ENCODE peak calls at places on chromosomes 6 and 20, in five cellular contexts. O is K562, D is SK-N-SH, V is GM12878, M is HepG2. H is an unnamed sample.
A peak's percentile ranks its signal among the peaks of the same experiment; 100 is the strongest.

GRCh38 chr6:75065524-75065923 is 140.3 kb downstream of the COL12A1 start:
- DNase-seq in M (no peak), O (no peak), V (no peak), D (no peak), H (no peak)

GRCh38 chr6:18302561-18303439 is 38.5 kb upstream of the DEK start:
- DNase-seq in O (no peak), M (peak; percentile 48), D (no peak), V (no peak), H (no peak)

GRCh38 chr6:75409928-75410327 is 83.7 kb downstream of the FILIP1 start:
- DNase-seq in V (no peak), M (no peak), O (no peak), D (no peak), H (no peak)

GRCh38 chr6:7051780-7052440 is 55.9 kb upstream of the RREB1 start:
- DNase-seq in M (no peak), O (no peak), V (no peak), D (peak; percentile 64), H (peak; percentile 77)

GRCh38 chr20:2890743-2891142 is 17.5 kb downstream of the PTPRA start:
- DNase-seq in D (no peak), O (peak; percentile 50), M (no peak), V (no peak), H (no peak)

GRCh38 chr20:39775110-39775509 is 813.0 kb downstream of the DHX35 start:
- DNase-seq in D (no peak), M (no peak), O (no peak), V (no peak), H (no peak)

GRCh38 chr6:2810092-2810671 is 31.5 kb downstream of the SERPINB1 start:
- DNase-seq in V (no peak), O (no peak), M (no peak), D (no peak), H (no peak)

GRCh38 chr6:163711615-163712568 is 297.4 kb downstream of the QKI start:
- DNase-seq in D (peak; percentile 81), V (peak; percentile 72), M (peak; percentile 11), O (no peak), H (peak; percentile 95)

GRCh38 chr6:39218868-39219567 is 10.3 kb downstream of the KCNK5 start:
- DNase-seq in M (no peak), D (no peak), O (no peak), V (no peak), H (peak; percentile 61)

GRCh38 chr6:134472046-134472445 is 154.1 kb upstream of the SGK1 start:
- DNase-seq in D (no peak), O (no peak), M (no peak), V (no peak), H (no peak)

GRCh38 chr6:149935668-149936067 is 6.1 kb upstream of the ULBP2 start:
- DNase-seq in V (no peak), M (no peak), D (no peak), O (no peak), H (no peak)

GRCh38 chr6:148747493-148748160 is 797 bp downstream of the UST start:
- DNase-seq in O (no peak), V (no peak), D (peak; percentile 15), M (no peak), H (no peak)

GRCh38 chr6:157272866-157273755 is 50.2 kb downstream of the TMEM242 start:
- DNase-seq in V (no peak), M (peak; percentile 48), O (peak; percentile 53), D (no peak), H (no peak)

GRCh38 chr6:70210462-70210861 is 92.4 kb downstream of the COL9A1 start:
- DNase-seq in O (no peak), V (no peak), D (peak; percentile 17), M (peak; percentile 14), H (no peak)

GRCh38 chr20:23349338-23350006 is 1.1 kb upstream of the NXT1 start:
- DNase-seq in V (no peak), D (peak; percentile 42), O (peak; percentile 23), M (no peak), H (no peak)

GRCh38 chr6:73969982-73970960 is 274.3 kb downstream of the CD109 start:
- DNase-seq in O (peak; percentile 12), V (no peak), M (peak; percentile 52), D (peak; percentile 11), H (peak; percentile 1)

GRCh38 chr6:82588020-82588419 is 224.4 kb downstream of the TPBG start:
- DNase-seq in O (no peak), D (no peak), M (no peak), V (no peak), H (no peak)

GRCh38 chr6:90940812-90941481 is 354.1 kb upstream of the MAP3K7 start:
- DNase-seq in D (peak; percentile 45), V (peak; percentile 80), O (peak; percentile 28), M (peak; percentile 44), H (peak; percentile 8)

GRCh38 chr6:35457907-35458306 is 5.8 kb downstream of the FANCE start:
- DNase-seq in D (no peak), O (no peak), V (no peak), M (no peak), H (no peak)

GRCh38 chr6:102798631-102799030 is 1405.1 kb downstream of the GRIK2 start:
- DNase-seq in M (no peak), D (no peak), V (no peak), O (no peak), H (no peak)

GRCh38 chr20:58842276-58842675 is 8.4 kb downstream of the GNAS-AS1 start:
- DNase-seq in O (no peak), V (no peak), D (no peak), M (no peak), H (no peak)

GRCh38 chr20:61899971-61900370 is 165.7 kb downstream of the TAF4 start:
- DNase-seq in V (no peak), D (peak; percentile 51), M (no peak), O (no peak), H (no peak)

GRCh38 chr20:21182832-21183563 is 57.1 kb downstream of the KIZ start:
- DNase-seq in M (no peak), O (no peak), D (no peak), V (no peak), H (no peak)

GRCh38 chr6:4208158-4208557 is 72.8 kb upstream of the ECI2 start:
- DNase-seq in O (no peak), M (no peak), D (no peak), V (no peak), H (no peak)

GRCh38 chr6:12327391-12327790 is 37.2 kb downstream of the EDN1 start:
- DNase-seq in D (no peak), M (no peak), O (no peak), V (no peak), H (no peak)

GRCh38 chr6:46642928-46643751 is 9.5 kb downstream of the CYP39A1 start:
- DNase-seq in O (no peak), V (no peak), M (no peak), D (no peak), H (no peak)

GRCh38 chr6:43481075-43481474 is 3.7 kb downstream of the TJAP1 start:
- DNase-seq in V (no peak), O (no peak), D (no peak), M (no peak), H (no peak)

GRCh38 chr6:21905531-21905930 is 312.0 kb downstream of the SOX4 start:
- DNase-seq in V (no peak), O (no peak), D (no peak), M (no peak), H (no peak)

GRCh38 chr6:130050230-130050629 is 31.8 kb downstream of the L3MBTL3 start:
- DNase-seq in M (no peak), O (no peak), D (no peak), V (no peak), H (no peak)

GRCh38 chr6:116008470-116009229 is 52.0 kb downstream of the FRK start:
- DNase-seq in V (peak; percentile 73), D (no peak), O (no peak), M (no peak), H (no peak)

GRCh38 chr6:156021746-156022396 is 566.2 kb upstream of the NOX3 start:
- DNase-seq in V (no peak), M (no peak), D (no peak), O (no peak), H (no peak)

GRCh38 chr20:45456632-45457031 is 12.9 kb upstream of the WFDC2 start:
- DNase-seq in M (peak; percentile 70), O (peak; percentile 34), V (no peak), D (no peak), H (no peak)

GRCh38 chr6:20092071-20092566 is 120.2 kb downstream of the MBOAT1 start:
- DNase-seq in V (peak; percentile 17), O (peak; percentile 39), M (peak; percentile 57), D (peak; percentile 36), H (peak; percentile 32)

GRCh38 chr6:47822856-47823554 is 41.2 kb downstream of the OPN5 start:
- DNase-seq in M (no peak), D (no peak), O (no peak), V (no peak), H (no peak)

GRCh38 chr20:53739799-53740785 is 146.5 kb upstream of the ZNF217 start:
- DNase-seq in D (no peak), V (no peak), O (no peak), M (no peak), H (peak; percentile 32)
- TF ChIP-seq POLR2AphosphoS5 in D (no peak), V (peak; percentile 45), O (no peak), M (no peak), H (no peak)

DNA sequence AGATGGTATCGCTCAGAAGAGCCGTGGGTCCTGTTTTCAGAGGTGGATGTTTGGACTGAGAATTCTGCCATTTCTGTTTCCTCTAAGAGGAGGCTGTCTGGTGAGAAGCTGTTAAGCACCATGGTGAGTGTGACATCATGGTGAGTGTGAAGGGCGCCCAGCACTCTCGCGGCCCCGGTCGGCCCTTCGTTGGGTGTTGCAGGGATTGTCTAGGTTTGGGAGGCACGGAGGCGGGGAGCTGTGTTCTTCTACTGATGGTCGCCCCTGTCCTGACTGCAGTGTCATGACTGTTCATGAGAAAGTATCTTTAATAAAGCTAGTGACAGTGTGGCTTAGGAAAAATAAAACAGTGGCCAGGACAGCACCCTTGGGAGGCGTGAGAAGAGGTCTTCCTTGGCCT is 70.4 kb downstream of the NOL4L start:
- DNase-seq in V (no peak), D (no peak), M (no peak), O (no peak), H (no peak)
- TF ChIP-seq REST in V (no peak), D (no peak), M (no peak), O (no peak), H (no peak)

GRCh38 chr20:52031574-52032303 is 159.8 kb downstream of the ZFP64 start:
- DNase-seq in O (no peak), V (no peak), M (peak; percentile 95), D (no peak), H (no peak)
- TF ChIP-seq GABPA in O (no peak), V (no peak), M (no peak), D (no peak), H (no peak)

DNA sequence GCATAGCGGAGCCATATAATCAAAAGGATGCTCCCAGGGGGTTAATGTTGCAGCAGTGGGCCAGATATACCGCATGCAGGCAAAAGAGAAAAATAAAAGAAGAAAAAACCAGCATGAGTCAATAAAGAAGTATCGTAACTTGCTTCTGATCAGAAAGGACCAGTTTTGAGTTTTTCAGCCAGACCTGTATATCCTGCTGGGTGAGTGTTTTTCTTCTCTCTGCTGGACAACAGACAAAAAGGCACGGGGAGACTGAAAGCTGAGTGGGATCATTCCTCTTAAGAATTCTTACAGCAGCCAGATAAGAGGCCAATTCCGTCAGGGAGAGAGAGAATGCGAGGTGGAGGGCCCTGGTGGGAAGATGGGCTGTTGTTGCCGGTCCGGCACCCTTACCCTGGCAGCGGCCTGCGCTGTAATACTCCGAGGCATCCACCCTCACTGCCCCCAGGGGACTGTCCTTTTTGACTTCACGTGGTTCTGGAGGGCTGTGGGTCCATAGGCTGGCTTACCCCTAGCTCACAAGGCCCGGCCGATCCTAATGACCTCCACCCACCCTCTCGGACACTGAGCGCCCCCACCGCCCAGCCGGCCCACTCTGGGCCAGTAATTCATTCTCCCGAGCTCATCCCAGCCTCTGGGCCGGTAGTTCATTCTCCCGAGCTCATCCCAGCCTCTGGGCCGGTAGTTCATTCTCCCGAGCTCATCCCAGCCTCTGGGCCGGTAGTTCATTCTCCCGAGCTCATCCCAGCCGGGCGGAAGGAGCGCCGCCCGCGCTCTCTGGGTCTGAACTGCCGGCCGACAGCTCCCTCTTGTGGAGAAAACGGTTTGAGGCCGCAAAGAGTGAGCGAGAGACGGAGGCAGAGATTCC is 118.4 kb upstream of the SIRPA start:
- DNase-seq in D (peak; percentile 84), O (peak; percentile 63), M (peak; percentile 84), V (peak; percentile 13), H (peak; percentile 62)
- TF ChIP-seq POLR2AphosphoS5 in D (no peak), O (no peak), M (peak; percentile 29), V (no peak), H (no peak)